ENCODE peak calls at places on chromosomes 5 and 9, in five cellular contexts. I is aorta, Q is choroid plexus epithelial cell, X is heart left ventricle, G is right cardiac atrium. W is an unnamed sample.

GRCh38 chr9:74284596-74284995 is 212.5 kb upstream of the RORB start:
- DNase-seq in X (no peak), Q (no peak), G (no peak), I (no peak), W (no peak)

GRCh38 chr5:61450880-61451279 is 118.8 kb downstream of the ZSWIM6 start:
- DNase-seq in X (no peak), G (no peak), I (no peak), Q (peak), W (no peak)

GRCh38 chr9:99385814-99386279 is 163.8 kb downstream of the SEC61B start:
- DNase-seq in Q (peak), I (no peak), X (peak), G (no peak), W (no peak)

GRCh38 chr5:82356808-82357671 is 78.9 kb upstream of the RPS23 start:
- DNase-seq in G (peak), I (peak), X (peak), Q (peak), W (peak)

GRCh38 chr5:127002390-127002789 is 28.0 kb downstream of the MARCHF3 start:
- DNase-seq in I (no peak), G (no peak), X (no peak), Q (peak), W (no peak)

GRCh38 chr5:65762234-65762633 is 40.2 kb downstream of the NLN start:
- DNase-seq in X (no peak), Q (no peak), G (no peak), I (no peak), W (no peak)

GRCh38 chr5:122111513-122111912 is 17.8 kb upstream of the ZNF474 start:
- DNase-seq in I (no peak), X (no peak), Q (no peak), G (no peak), W (no peak)

GRCh38 chr9:120710110-120710981 is 3.9 kb downstream of the MEGF9 start:
- DNase-seq in X (no peak), Q (peak), G (no peak), I (no peak), W (no peak)

GRCh38 chr5:103272377-103272776 is 13.8 kb downstream of the MACIR start:
- DNase-seq in I (no peak), X (no peak), G (no peak), Q (peak), W (no peak)

GRCh38 chr9:26947736-26948135 is 694 bp upstream of the PLAA start:
- DNase-seq in G (no peak), I (no peak), X (no peak), Q (no peak), W (no peak)

GRCh38 chr9:122526602-122527001 is 491 bp downstream of the OR1N1 start:
- DNase-seq in Q (no peak), X (no peak), I (no peak), G (no peak), W (no peak)

GRCh38 chr9:115000217-115000639 is 69.8 kb upstream of the TNFSF8 start:
- DNase-seq in G (no peak), X (no peak), I (no peak), Q (no peak), W (no peak)

GRCh38 chr9:104864675-104865104 is 63.3 kb downstream of the ABCA1 start:
- DNase-seq in X (no peak), I (no peak), G (no peak), Q (peak), W (no peak)

GRCh38 chr9:98429613-98430012 is 174.2 kb upstream of the TBC1D2 start:
- DNase-seq in I (no peak), Q (peak), X (no peak), G (no peak), W (no peak)

GRCh38 chr5:125006011-125006685 is 259.7 kb upstream of the ZNF608 start:
- DNase-seq in G (no peak), I (no peak), Q (peak), X (no peak), W (no peak)

GRCh38 chr9:32524558-32525461 is 1.2 kb downstream of the RIGI start:
- DNase-seq in Q (peak), G (no peak), X (no peak), I (no peak), W (no peak)

GRCh38 chr5:71529682-71530081 is 57.5 kb upstream of the MCCC2 start:
- DNase-seq in I (no peak), Q (no peak), G (no peak), X (no peak), W (no peak)

GRCh38 chr9:4077499-4078102 is 222.3 kb downstream of the GLIS3 start:
- DNase-seq in G (peak), Q (peak), I (peak), X (peak), W (peak)

GRCh38 chr5:134148316-134148715 is 28.4 kb downstream of the SKP1 start:
- DNase-seq in G (no peak), I (no peak), X (no peak), Q (no peak), W (no peak)

GRCh38 chr5:89668821-89669220 is 740.7 kb downstream of the CETN3 start:
- DNase-seq in G (no peak), Q (no peak), X (no peak), I (no peak), W (no peak)

GRCh38 chr5:140219068-140219971 is 44.3 kb downstream of the CYSTM1 start:
- DNase-seq in X (no peak), G (no peak), I (no peak), Q (peak), W (no peak)

GRCh38 chr9:71079451-71079850 is 42.0 kb downstream of the TRPM3 start:
- DNase-seq in X (no peak), Q (peak), I (no peak), G (no peak), W (no peak)

GRCh38 chr5:100790951-100791350 is 112.1 kb downstream of the ST8SIA4 start:
- DNase-seq in I (no peak), Q (no peak), G (no peak), X (no peak), W (no peak)

GRCh38 chr9:35650341-35651158 is at the start of gene SIT1:
- DNase-seq in G (no peak), I (no peak), Q (no peak), X (no peak), W (no peak)

GRCh38 chr5:106269252-106269843 is 1401.4 kb downstream of the EFNA5 start:
- DNase-seq in X (no peak), Q (peak), I (no peak), G (no peak), W (no peak)

GRCh38 chr5:135245521-135246499 is 153.2 kb downstream of the MACROH2A1 start:
- DNase-seq in G (no peak), X (peak), Q (peak), I (no peak), W (peak)

GRCh38 chr5:173010021-173010420 is 26.4 kb downstream of the ATP6V0E1 start:
- DNase-seq in X (peak), Q (peak), I (no peak), G (no peak), W (no peak)

GRCh38 chr5:148186248-148187003 is 16.4 kb upstream of the SPINK6 start:
- DNase-seq in X (no peak), I (no peak), G (no peak), Q (peak), W (no peak)

GRCh38 chr5:75639912-75640311 is 28.7 kb downstream of the ANKDD1B start:
- DNase-seq in I (no peak), G (no peak), X (no peak), Q (peak), W (no peak)

GRCh38 chr9:92734931-92735906 is 29.4 kb downstream of the BICD2 start:
- DNase-seq in X (no peak), I (peak), G (no peak), Q (no peak), W (no peak)

GRCh38 chr5:122332589-122333555 is 20.8 kb downstream of the SNCAIP start:
- DNase-seq in X (no peak), I (no peak), Q (peak), G (no peak), W (no peak)

GRCh38 chr5:170546257-170546656 is 42.4 kb downstream of the KCNIP1 start:
- DNase-seq in Q (no peak), G (no peak), X (no peak), I (no peak), W (no peak)

GRCh38 chr5:94389515-94389899 is 228.9 kb downstream of the KIAA0825 start:
- DNase-seq in X (no peak), Q (no peak), I (no peak), G (no peak), W (no peak)

GRCh38 chr5:57600321-57600720 is 117.7 kb upstream of the ACTBL2 start:
- DNase-seq in Q (peak), I (no peak), G (no peak), X (no peak), W (no peak)

GRCh38 chr5:127442085-127442484 is 75.4 kb upstream of the PRRC1 start:
- DNase-seq in X (no peak), G (no peak), I (no peak), Q (peak), W (no peak)

GRCh38 chr5:72138943-72139467 is 31.7 kb downstream of the MAP1B start:
- DNase-seq in I (no peak), G (no peak), X (no peak), Q (peak), W (no peak)

GRCh38 chr5:108727154-108727638 is 20.5 kb upstream of the FER start:
- DNase-seq in G (no peak), I (no peak), Q (peak), X (peak), W (peak)

GRCh38 chr5:32583582-32584232 is 1.6 kb upstream of the SUB1 start:
- DNase-seq in G (no peak), I (no peak), Q (no peak), X (no peak), W (no peak)

DNA sequence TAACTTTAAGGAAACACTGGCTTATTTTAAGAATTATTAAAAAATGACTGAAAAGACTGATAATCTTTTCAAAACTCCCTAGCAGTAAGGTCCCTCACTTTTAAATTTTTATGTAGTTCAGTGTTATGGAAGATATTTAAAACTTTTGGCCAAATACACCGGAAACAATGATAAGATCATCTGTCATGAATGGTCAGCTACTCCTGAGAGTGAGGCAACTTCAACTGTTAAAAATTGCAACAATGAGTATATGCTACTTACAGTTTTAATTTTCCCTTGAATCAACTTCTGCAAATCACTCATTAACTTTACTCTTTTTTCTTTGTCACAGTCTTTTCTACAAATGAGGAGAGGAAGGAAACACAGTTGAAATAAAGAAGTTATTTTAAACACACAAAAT is 10.8 kb downstream of the PUM3 start:
- DNase-seq in Q (peak), I (no peak), X (no peak), G (no peak), W (no peak)
- H3K4me3 ChIP-seq in Q (no peak), I (no peak), X (no peak), G (no peak), W (no peak)

GRCh38 chr5:176387384-176387925 is 943 bp downstream of the NOP16 start:
- DNase-seq in X (no peak), Q (peak), I (peak), G (no peak), W (no peak)
- H3K4me3 ChIP-seq in X (peak), Q (peak), I (no peak), G (peak), W (peak)

GRCh38 chr9:90825586-90825985 is 24.0 kb downstream of the SYK start:
- DNase-seq in Q (no peak), G (no peak), I (no peak), X (no peak), W (peak)

GRCh38 chr9:90830977-90831376 is 29.4 kb downstream of the SYK start:
- DNase-seq in Q (no peak), I (no peak), X (no peak), G (no peak), W (no peak)

GRCh38 chr9:90826326-90827020 is 24.9 kb downstream of the SYK start:
- DNase-seq in Q (no peak), I (no peak), X (no peak), G (no peak), W (peak)

GRCh38 chr9:90830051-90830450 is 28.4 kb downstream of the SYK start:
- DNase-seq in I (no peak), G (no peak), Q (no peak), X (no peak), W (no peak)

DNA sequence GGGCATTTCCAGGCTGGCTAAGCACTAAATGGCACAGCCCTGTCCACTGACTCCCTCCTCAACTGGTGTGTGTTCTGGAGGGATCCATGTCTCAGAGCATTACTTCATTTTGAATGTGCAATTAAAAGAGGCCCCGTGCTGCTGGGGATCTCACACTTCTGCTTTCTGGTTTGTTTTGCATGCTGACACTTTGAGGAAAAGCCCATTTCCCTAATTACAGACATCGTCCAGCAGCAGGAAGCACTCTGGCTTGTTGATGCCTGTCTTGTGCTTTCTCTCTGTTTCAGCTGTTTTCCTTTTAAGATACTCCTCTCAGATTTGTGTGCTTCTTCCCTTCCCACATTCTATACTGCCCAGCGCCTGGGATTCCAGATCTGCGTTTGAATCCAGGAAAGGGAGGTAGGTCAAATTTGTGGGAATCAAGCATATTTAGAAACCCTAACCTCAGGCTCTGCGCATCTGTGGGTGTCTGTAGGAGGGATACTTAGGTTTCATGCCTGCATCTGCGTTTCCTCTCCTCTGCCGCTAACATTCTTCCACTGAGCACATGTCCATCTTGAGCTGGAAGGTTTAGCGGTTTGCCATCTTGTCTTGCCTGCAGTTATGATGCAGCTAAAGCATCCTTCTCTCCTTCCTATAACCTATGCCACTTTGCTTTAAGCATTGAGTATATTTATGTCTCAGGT is 25.7 kb downstream of the SYK start:
- DNase-seq in Q (no peak), G (no peak), I (no peak), X (no peak), W (peak)
- H3K4me3 ChIP-seq in Q (no peak), G (no peak), I (no peak), X (no peak), W (no peak)

DNA sequence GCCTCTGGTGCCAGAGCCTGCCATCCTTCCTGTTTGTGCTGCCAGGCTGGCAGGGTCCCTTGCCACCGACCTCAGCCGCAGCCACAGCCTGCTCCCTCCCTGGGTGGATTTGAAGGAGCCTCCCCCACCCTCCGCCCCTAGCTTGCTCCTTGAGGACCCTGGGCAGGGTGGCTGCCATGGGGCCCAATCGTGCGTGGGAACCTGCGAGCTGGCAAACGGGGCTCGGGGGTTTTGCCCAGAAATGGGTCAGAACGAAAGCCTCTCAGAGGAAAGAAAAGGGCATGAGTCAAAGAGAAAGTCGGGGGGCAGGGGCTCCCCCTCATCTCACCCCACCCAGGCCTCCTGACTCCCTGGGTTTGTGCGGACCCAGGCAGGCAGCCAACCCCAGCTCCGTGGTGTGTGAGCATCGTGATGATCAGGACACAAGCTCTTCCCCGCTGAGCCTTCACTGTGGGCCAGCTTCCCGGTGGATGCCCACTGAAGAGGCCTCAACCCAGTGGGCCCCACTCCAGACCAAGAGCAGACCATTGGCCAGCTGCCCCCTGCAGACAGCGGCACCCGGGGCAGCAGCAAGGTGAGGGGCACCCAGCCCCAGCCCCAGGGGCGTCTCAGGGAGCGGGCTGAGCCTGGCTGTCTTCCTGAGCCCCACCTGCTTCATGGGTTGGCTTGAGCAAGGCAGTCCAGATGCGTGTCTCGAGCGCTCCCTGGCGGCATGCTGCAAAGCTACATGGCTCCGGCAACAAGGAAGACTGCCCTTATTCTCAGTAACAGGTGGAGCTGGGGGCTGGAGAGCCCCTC is 3.0 kb upstream of the FUT7 start:
- DNase-seq in G (peak), X (peak), I (peak), Q (peak), W (peak)
- H3K4me3 ChIP-seq in G (no peak), X (no peak), I (no peak), Q (no peak), W (no peak)

DNA sequence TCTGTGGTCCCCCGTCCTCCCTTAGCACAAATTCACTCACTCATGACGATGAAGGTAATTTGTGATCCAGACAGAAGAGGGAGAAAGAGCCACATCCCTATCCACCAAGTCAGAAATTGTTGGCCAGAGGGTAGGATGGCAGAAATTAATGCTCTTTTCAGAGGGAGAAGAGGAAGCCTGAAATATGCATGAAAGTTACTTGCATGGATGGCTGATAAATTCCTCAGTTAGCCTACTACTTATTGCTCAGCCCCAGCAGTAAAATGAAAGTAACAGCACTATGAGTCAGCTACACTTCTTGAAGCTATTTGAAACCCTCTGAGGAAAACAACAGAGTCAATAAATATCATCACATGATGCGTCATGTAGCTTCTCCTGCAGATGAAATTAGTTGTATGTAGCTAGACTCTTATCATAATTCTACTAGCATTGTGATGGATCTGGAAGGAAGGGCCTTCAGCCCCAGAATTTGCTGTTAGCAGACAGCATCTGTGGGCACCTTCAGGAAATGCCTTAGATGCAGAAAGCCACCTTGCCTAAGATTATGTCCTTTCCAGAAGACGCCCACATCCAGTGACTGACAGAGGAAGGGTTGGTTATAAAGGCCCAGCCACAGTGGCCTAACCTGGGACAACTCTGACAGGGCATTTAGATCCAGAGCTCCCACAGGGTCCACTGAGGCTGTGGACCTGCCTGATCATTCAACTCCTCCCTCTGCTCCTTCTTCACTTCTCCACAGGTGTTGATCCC is 81.2 kb upstream of the CCDC112 start:
- DNase-seq in G (no peak), I (no peak), Q (peak), X (no peak), W (no peak)
- H3K4me3 ChIP-seq in G (no peak), I (no peak), Q (no peak), X (no peak), W (no peak)

DNA sequence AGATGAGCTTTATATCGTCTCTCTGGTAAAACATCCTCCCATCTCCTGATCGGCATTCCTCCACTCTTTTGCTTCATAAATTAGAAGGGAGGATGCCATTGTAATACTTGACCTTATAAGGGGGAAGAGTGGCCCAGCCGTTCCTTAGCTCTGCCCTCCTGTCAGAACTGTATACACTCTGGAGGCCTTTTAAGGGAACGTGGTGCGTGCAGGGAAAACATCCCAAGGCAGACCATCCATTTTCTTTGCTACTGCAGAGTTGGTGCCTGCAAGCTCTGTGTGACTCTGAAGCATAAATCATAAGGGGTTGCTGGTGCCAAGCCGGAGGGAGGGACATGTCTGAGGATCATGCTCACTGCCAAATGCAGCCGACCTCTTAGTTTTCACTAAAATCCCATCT is 90.4 kb downstream of the PGM5 start:
- DNase-seq in Q (no peak), G (peak), X (no peak), I (peak), W (no peak)
- H3K4me3 ChIP-seq in Q (no peak), G (no peak), X (no peak), I (no peak), W (no peak)